ENCODE peak calls at places on chromosome 9, in five cellular contexts. K, P, L, J and S are unnamed samples.

GRCh38 chr9:6876195-6876594 is 118.4 kb downstream of the KDM4C start:
- DNase-seq in J (no peak), K (no peak), L (no peak), P (no peak), S (peak; percentile 80)

GRCh38 chr9:85973238-85973637 is 32.3 kb downstream of the NAA35 start:
- DNase-seq in L (no peak), P (no peak), K (no peak), J (no peak), S (no peak)

GRCh38 chr9:125218621-125219020 is 18.3 kb downstream of the RABEPK start:
- DNase-seq in K (no peak), L (no peak), P (no peak), J (no peak), S (no peak)

GRCh38 chr9:97889941-97890557 is 32.3 kb downstream of the TRMO start:
- DNase-seq in K (no peak), P (no peak), L (no peak), J (no peak), S (no peak)

GRCh38 chr9:129285979-129286772 is 108.1 kb upstream of the IER5L start:
- DNase-seq in L (no peak), P (no peak), K (no peak), J (no peak), S (no peak)

GRCh38 chr9:81455826-81456225 is 233.5 kb downstream of the TLE1 start:
- DNase-seq in J (no peak), K (no peak), P (no peak), L (no peak), S (no peak)

GRCh38 chr9:81022177-81022576 is 667.2 kb downstream of the TLE1 start:
- DNase-seq in K (peak; percentile 50), L (no peak), P (peak; percentile 46), J (no peak), S (no peak)

GRCh38 chr9:125743687-125744428 is 3.3 kb upstream of the PBX3 start:
- DNase-seq in K (no peak), P (no peak), L (no peak), J (no peak), S (no peak)

GRCh38 chr9:113349434-113350337 is at the start of gene BSPRY:
- DNase-seq in P (no peak), L (no peak), K (no peak), J (no peak), S (no peak)

GRCh38 chr9:78714591-78714990 is 417.7 kb downstream of the PSAT1 start:
- DNase-seq in K (no peak), P (no peak), J (peak; percentile 7), L (no peak), S (peak; percentile 67)

GRCh38 chr9:27572566-27572917 is 739 bp downstream of the C9orf72 start:
- DNase-seq in P (no peak), L (no peak), K (peak; percentile 39), J (peak; percentile 34), S (peak; percentile 35)

GRCh38 chr9:123448247-123448646 is 92.2 kb downstream of the CRB2 start:
- DNase-seq in K (no peak), J (no peak), P (no peak), L (no peak), S (no peak)

GRCh38 chr9:93859431-93860215 is 95.5 kb downstream of the BARX1 start:
- DNase-seq in J (no peak), K (no peak), P (no peak), L (no peak), S (no peak)

GRCh38 chr9:4117835-4118610 is 181.8 kb downstream of the GLIS3 start:
- DNase-seq in J (no peak), P (no peak), L (no peak), K (no peak), S (no peak)

GRCh38 chr9:114174876-114175771 is 19.8 kb downstream of the COL27A1 start:
- DNase-seq in L (peak; percentile 51), J (no peak), K (peak; percentile 56), P (no peak), S (no peak)

GRCh38 chr9:571066-571465 is 270.4 kb upstream of the DMRT1 start:
- DNase-seq in K (no peak), L (no peak), P (no peak), J (no peak), S (no peak)

GRCh38 chr9:131264231-131264630 is 12.1 kb downstream of the FAM78A start:
- DNase-seq in P (no peak), J (no peak), L (no peak), K (no peak), S (no peak)

GRCh38 chr9:89549031-89549644 is 51.2 kb upstream of the SEMA4D start:
- DNase-seq in J (peak; percentile 60), P (peak; percentile 20), K (peak; percentile 62), L (peak; percentile 65), S (peak; percentile 11)

GRCh38 chr9:18976368-18977238 is 56.4 kb downstream of the SAXO1 start:
- DNase-seq in P (peak; percentile 74), J (peak; percentile 77), L (no peak), K (peak; percentile 89), S (no peak)

GRCh38 chr9:34230556-34230955 is 51.7 kb downstream of the UBAP1 start:
- DNase-seq in K (no peak), L (no peak), P (no peak), J (no peak), S (no peak)

GRCh38 chr9:21102311-21102710 is 24.6 kb upstream of the IFNB1 start:
- DNase-seq in P (no peak), L (no peak), K (no peak), J (peak; percentile 58), S (no peak)

GRCh38 chr9:136171009-136171800 is 33.7 kb downstream of the LHX3 start:
- DNase-seq in J (no peak), P (no peak), L (no peak), K (peak; percentile 7), S (no peak)

GRCh38 chr9:127153484-127153883 is 31.0 kb upstream of the ANGPTL2 start:
- DNase-seq in P (no peak), K (no peak), J (no peak), L (no peak), S (no peak)

GRCh38 chr9:35675204-35675603 is 1.5 kb downstream of the CA9 start:
- DNase-seq in P (no peak), L (no peak), J (no peak), K (no peak), S (no peak)

GRCh38 chr9:131545003-131545785 is at the start of gene PRRT1B:
- DNase-seq in J (no peak), L (no peak), P (no peak), K (no peak), S (no peak)

GRCh38 chr9:37386988-37387387 is 35.5 kb upstream of the GRHPR start:
- DNase-seq in P (no peak), L (no peak), J (no peak), K (no peak), S (no peak)

GRCh38 chr9:107738789-107739188 is 249.2 kb upstream of the KLF4 start:
- DNase-seq in L (no peak), K (peak; percentile 21), P (no peak), J (peak; percentile 27), S (no peak)

GRCh38 chr9:89440951-89441654 is 56.8 kb downstream of the SEMA4D start:
- DNase-seq in L (no peak), P (no peak), J (no peak), K (no peak), S (no peak)

GRCh38 chr9:88174324-88174723 is 36.0 kb upstream of the SPATA31C2 start:
- DNase-seq in L (no peak), K (no peak), J (no peak), P (no peak), S (no peak)

GRCh38 chr9:23379842-23380241 is 446.2 kb downstream of the ELAVL2 start:
- DNase-seq in P (no peak), K (no peak), J (no peak), L (no peak), S (no peak)

GRCh38 chr9:13478235-13478634 is 198.7 kb upstream of the MPDZ start:
- DNase-seq in J (no peak), P (no peak), L (no peak), K (peak; percentile 34), S (peak; percentile 42)

GRCh38 chr9:4137234-4137633 is 162.6 kb downstream of the GLIS3 start:
- DNase-seq in P (peak; percentile 88), J (peak; percentile 92), L (peak; percentile 50), K (peak; percentile 87), S (peak; percentile 97)

GRCh38 chr9:133804199-133804598 is 66.0 kb upstream of the SARDH start:
- DNase-seq in P (no peak), J (no peak), K (no peak), L (no peak), S (no peak)

GRCh38 chr9:94259077-94259847 is at the start of gene ZNF169:
- DNase-seq in K (peak; percentile 79), L (peak; percentile 90), P (peak; percentile 59), J (peak; percentile 91), S (peak; percentile 33)

GRCh38 chr9:101618693-101619092 is 23.9 kb upstream of the PPP3R2 start:
- DNase-seq in K (no peak), L (no peak), P (no peak), J (no peak), S (no peak)
- H3K4me3 ChIP-seq in K (no peak overlapping the region), L (no peak overlapping the region), P (no peak overlapping the region), J (no peak overlapping the region), S (no peak overlapping the region)

DNA sequence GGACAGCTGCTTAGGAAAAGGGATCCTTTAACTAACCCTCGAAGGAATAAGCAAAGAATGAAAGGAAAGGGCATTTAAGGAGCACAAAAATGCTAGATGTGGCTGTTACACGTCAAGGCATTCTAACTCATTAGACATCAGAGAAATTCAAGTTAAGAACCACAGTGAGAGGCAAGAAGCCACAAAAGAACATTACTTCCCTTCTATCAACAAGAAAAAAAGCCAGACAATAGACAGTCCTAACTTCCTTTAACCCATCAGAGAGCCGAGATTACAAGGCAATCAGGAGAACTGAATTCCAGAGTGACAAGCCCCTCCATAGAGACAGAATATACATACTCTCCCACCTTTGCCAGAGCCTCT is 71.7 kb downstream of the ACTL7B start:
- DNase-seq in K (no peak), J (no peak), L (no peak), P (no peak), S (no peak)
- H3K4me3 ChIP-seq in K (no peak overlapping the region), J (no peak overlapping the region), L (no peak overlapping the region), P (no peak overlapping the region), S (no peak overlapping the region)

GRCh38 chr9:70408393-70409040 is 5.9 kb downstream of the KLF9 start:
- DNase-seq in L (no peak), K (no peak), P (no peak), J (no peak), S (no peak)
- H3K4me3 ChIP-seq in L (no peak overlapping the region), K (no peak overlapping the region), P (no peak overlapping the region), J (no peak overlapping the region), S (no peak overlapping the region)

DNA sequence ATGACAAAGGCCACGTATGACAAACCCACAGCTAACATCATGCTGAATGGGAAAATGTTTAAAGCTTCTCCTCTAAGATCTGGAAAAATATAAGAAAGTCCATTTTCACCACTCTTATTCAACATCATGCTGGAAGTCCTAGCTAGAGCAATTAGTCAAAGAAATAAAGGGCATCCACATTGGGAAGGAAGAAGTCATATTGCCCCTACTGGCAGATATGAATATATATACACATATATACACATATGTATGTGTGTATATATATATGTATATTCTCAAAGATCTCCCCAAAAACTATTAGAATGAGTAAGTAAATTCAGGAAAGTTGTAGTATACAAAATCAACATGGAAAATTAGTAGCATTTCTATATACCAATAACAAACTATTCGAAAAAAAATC is 17.1 kb downstream of the APBA1 start:
- DNase-seq in J (no peak), K (no peak), L (no peak), P (no peak), S (no peak)
- H3K4me3 ChIP-seq in J (no peak overlapping the region), K (no peak overlapping the region), L (no peak overlapping the region), P (no peak overlapping the region), S (no peak overlapping the region)